ENCODE peak calls at places on chromosomes 13 and 19, in nine cellular contexts. C, M, V, H, W, E, T, I and X are unnamed samples.

GRCh38 chr13:50672025-50672424 is 171.5 kb downstream of the DLEU7 start:
- DNase-seq in C (no peak), M (no peak), V (no peak), H (no peak), W (peak), E (no peak), T (no peak), I (no peak), X (no peak)

GRCh38 chr13:57630661-57631606 is 610 bp upstream of the PCDH17 start:
- DNase-seq in C (peak), M (peak), V (no peak), H (no peak), W (peak), E (no peak), T (no peak), I (peak), X (no peak)

GRCh38 chr13:21009036-21009435 is 52.4 kb downstream of the LATS2 start:
- DNase-seq in C (no peak), M (no peak), V (no peak), H (no peak), W (no peak), E (no peak), T (no peak), I (no peak), X (no peak)

GRCh38 chr13:43664700-43665191 is 122.0 kb downstream of the ENOX1 start:
- DNase-seq in C (no peak), M (no peak), V (peak), H (no peak), W (peak), E (no peak), T (no peak), I (peak), X (peak)

GRCh38 chr19:45175663-45176345 is 2.2 kb downstream of the TRAPPC6A start:
- DNase-seq in C (peak), M (no peak), V (no peak), H (no peak), W (peak), E (no peak), T (no peak), I (no peak), X (no peak)

GRCh38 chr19:19538077-19538764 is at the start of gene CILP2:
- DNase-seq in C (peak), M (no peak), V (peak), H (no peak), W (peak), E (no peak), T (no peak), I (no peak), X (no peak)

GRCh38 chr13:77430377-77430951 is 103.6 kb upstream of the MYCBP2 start:
- DNase-seq in C (no peak), M (no peak), V (no peak), H (no peak), W (no peak), E (no peak), T (no peak), I (no peak), X (no peak)

GRCh38 chr19:13002970-13003540 is 7.8 kb downstream of the NFIX start:
- DNase-seq in C (no peak), M (no peak), V (no peak), H (no peak), W (no peak), E (no peak), T (no peak), I (no peak), X (no peak)

GRCh38 chr13:80363890-80364503 is 23.1 kb upstream of the SPRY2 start:
- DNase-seq in C (peak), M (no peak), V (no peak), H (no peak), W (peak), E (no peak), T (peak), I (peak), X (peak)

GRCh38 chr13:80841346-80841882 is 500.5 kb upstream of the SPRY2 start:
- DNase-seq in C (no peak), M (no peak), V (no peak), H (no peak), W (no peak), E (no peak), T (no peak), I (no peak), X (no peak)

GRCh38 chr13:33637978-33638743 is 179.8 kb upstream of the RFC3 start:
- DNase-seq in C (no peak), M (no peak), V (no peak), H (no peak), W (peak), E (no peak), T (no peak), I (no peak), X (peak)

GRCh38 chr13:113187263-113187669 is 21.2 kb downstream of the PCID2 start:
- DNase-seq in C (peak), M (no peak), V (peak), H (no peak), W (peak), E (peak), T (no peak), I (peak), X (peak)

GRCh38 chr19:45955905-45956608 is 17.6 kb downstream of the NOVA2 start:
- DNase-seq in C (no peak), M (peak), V (peak), H (no peak), W (no peak), E (no peak), T (no peak), I (no peak), X (peak)

GRCh38 chr13:103130681-103131210 is 64.5 kb upstream of the SLC10A2 start:
- DNase-seq in C (no peak), M (no peak), V (no peak), H (no peak), W (no peak), E (no peak), T (no peak), I (no peak), X (no peak)

GRCh38 chr13:105541565-105541964 is 993.9 kb downstream of the EFNB2 start:
- DNase-seq in C (no peak), M (no peak), V (no peak), H (no peak), W (no peak), E (no peak), T (no peak), I (no peak), X (no peak)